ENCODE peak calls at places on chromosomes 2 and 18, in eight cellular contexts. One of them, this sample, is unnamed.

GRCh38 chr2:235384624-235385023 is 109.2 kb upstream of the AGAP1 start:
- DNase-seq in H1: peak; percentile 56
- DNase-seq in ovary: no peak
- DNase-seq in neural progenitor cell: peak; percentile 56
- DNase-seq in SJSA1: no peak
- DNase-seq in right atrium auricular region: no peak
- DNase-seq in OCI-LY7: no peak
- DNase-seq in HCT116: no peak
- DNase-seq in this sample: no peak

GRCh38 chr2:17901246-17901645 is 22.8 kb downstream of the KCNS3 start:
- DNase-seq in OCI-LY7: no peak
- DNase-seq in H1: no peak
- DNase-seq in SJSA1: no peak
- DNase-seq in neural progenitor cell: no peak
- DNase-seq in ovary: no peak
- DNase-seq in HCT116: no peak
- DNase-seq in right atrium auricular region: no peak
- DNase-seq in this sample: peak; percentile 71

GRCh38 chr2:20915271-20915670 is 92.4 kb upstream of the LDAH start:
- DNase-seq in SJSA1: no peak
- DNase-seq in OCI-LY7: no peak
- DNase-seq in ovary: no peak
- DNase-seq in HCT116: no peak
- DNase-seq in right atrium auricular region: no peak
- DNase-seq in neural progenitor cell: no peak
- DNase-seq in H1: no peak
- DNase-seq in this sample: no peak

GRCh38 chr2:168920504-168921157 is 19.5 kb downstream of the G6PC2 start:
- DNase-seq in H1: no peak
- DNase-seq in ovary: no peak
- DNase-seq in OCI-LY7: peak; percentile 49
- DNase-seq in right atrium auricular region: no peak
- DNase-seq in HCT116: peak; percentile 13
- DNase-seq in neural progenitor cell: peak; percentile 47
- DNase-seq in SJSA1: peak; percentile 44
- DNase-seq in this sample: peak; percentile 49

GRCh38 chr2:133459590-133459989 is 108.7 kb downstream of the NCKAP5 start:
- DNase-seq in right atrium auricular region: no peak
- DNase-seq in SJSA1: no peak
- DNase-seq in neural progenitor cell: no peak
- DNase-seq in OCI-LY7: no peak
- DNase-seq in HCT116: no peak
- DNase-seq in ovary: no peak
- DNase-seq in H1: no peak
- DNase-seq in this sample: no peak

GRCh38 chr2:196182439-196183171 is 11.2 kb upstream of the STK17B start:
- DNase-seq in SJSA1: no peak
- DNase-seq in HCT116: no peak
- DNase-seq in H1: no peak
- DNase-seq in right atrium auricular region: no peak
- DNase-seq in neural progenitor cell: no peak
- DNase-seq in OCI-LY7: peak; percentile 60
- DNase-seq in ovary: no peak
- DNase-seq in this sample: no peak

GRCh38 chr2:131032393-131032836 is 60.8 kb downstream of the FAM168B start:
- DNase-seq in OCI-LY7: no peak
- DNase-seq in HCT116: no peak
- DNase-seq in right atrium auricular region: no peak
- DNase-seq in neural progenitor cell: no peak
- DNase-seq in H1: no peak
- DNase-seq in SJSA1: no peak
- DNase-seq in ovary: no peak
- DNase-seq in this sample: no peak

GRCh38 chr2:78839259-78839658 is 186.2 kb upstream of the REG3G start:
- DNase-seq in right atrium auricular region: no peak
- DNase-seq in ovary: no peak
- DNase-seq in OCI-LY7: no peak
- DNase-seq in SJSA1: no peak
- DNase-seq in HCT116: no peak
- DNase-seq in neural progenitor cell: peak; percentile 4
- DNase-seq in H1: no peak
- DNase-seq in this sample: no peak

GRCh38 chr2:12717191-12717987 is 653 bp downstream of the TRIB2 start:
- DNase-seq in H1: peak; percentile 74
- DNase-seq in neural progenitor cell: peak; percentile 88
- DNase-seq in ovary: peak; percentile 69
- DNase-seq in HCT116: no peak
- DNase-seq in OCI-LY7: peak; percentile 70
- DNase-seq in right atrium auricular region: no peak
- DNase-seq in SJSA1: peak; percentile 85
- DNase-seq in this sample: peak; percentile 38

GRCh38 chr18:27985800-27986199 is 191.1 kb downstream of the CDH2 start:
- DNase-seq in SJSA1: no peak
- DNase-seq in HCT116: no peak
- DNase-seq in ovary: no peak
- DNase-seq in right atrium auricular region: no peak
- DNase-seq in neural progenitor cell: no peak
- DNase-seq in OCI-LY7: no peak
- DNase-seq in H1: no peak
- DNase-seq in this sample: no peak

GRCh38 chr2:223260681-223261080 is 208.7 kb downstream of the KCNE4 start:
- DNase-seq in ovary: no peak
- DNase-seq in neural progenitor cell: no peak
- DNase-seq in OCI-LY7: no peak
- DNase-seq in right atrium auricular region: no peak
- DNase-seq in HCT116: no peak
- DNase-seq in H1: no peak
- DNase-seq in SJSA1: peak; percentile 60
- DNase-seq in this sample: no peak

GRCh38 chr2:239137165-239137889 is 263.5 kb downstream of the HDAC4 start:
- DNase-seq in H1: no peak
- DNase-seq in SJSA1: no peak
- DNase-seq in OCI-LY7: no peak
- DNase-seq in ovary: peak; percentile 51
- DNase-seq in neural progenitor cell: no peak
- DNase-seq in HCT116: no peak
- DNase-seq in right atrium auricular region: no peak
- DNase-seq in this sample: no peak

GRCh38 chr2:19711470-19712372 is 190.1 kb downstream of the TTC32 start:
- DNase-seq in neural progenitor cell: peak; percentile 74
- DNase-seq in HCT116: peak; percentile 38
- DNase-seq in OCI-LY7: no peak
- DNase-seq in H1: no peak
- DNase-seq in right atrium auricular region: no peak
- DNase-seq in SJSA1: peak; percentile 95
- DNase-seq in ovary: no peak
- DNase-seq in this sample: peak; percentile 52

GRCh38 chr18:28718696-28719095 is 541.8 kb upstream of the CDH2 start:
- DNase-seq in SJSA1: no peak
- DNase-seq in HCT116: no peak
- DNase-seq in neural progenitor cell: no peak
- DNase-seq in ovary: no peak
- DNase-seq in H1: no peak
- DNase-seq in right atrium auricular region: no peak
- DNase-seq in OCI-LY7: no peak
- DNase-seq in this sample: no peak

GRCh38 chr2:76050196-76050595 is 339.5 kb upstream of the GCFC2 start:
- DNase-seq in OCI-LY7: no peak
- DNase-seq in SJSA1: no peak
- DNase-seq in neural progenitor cell: peak; percentile 8
- DNase-seq in HCT116: no peak
- DNase-seq in right atrium auricular region: no peak
- DNase-seq in H1: no peak
- DNase-seq in ovary: no peak
- DNase-seq in this sample: peak; percentile 15

DNA sequence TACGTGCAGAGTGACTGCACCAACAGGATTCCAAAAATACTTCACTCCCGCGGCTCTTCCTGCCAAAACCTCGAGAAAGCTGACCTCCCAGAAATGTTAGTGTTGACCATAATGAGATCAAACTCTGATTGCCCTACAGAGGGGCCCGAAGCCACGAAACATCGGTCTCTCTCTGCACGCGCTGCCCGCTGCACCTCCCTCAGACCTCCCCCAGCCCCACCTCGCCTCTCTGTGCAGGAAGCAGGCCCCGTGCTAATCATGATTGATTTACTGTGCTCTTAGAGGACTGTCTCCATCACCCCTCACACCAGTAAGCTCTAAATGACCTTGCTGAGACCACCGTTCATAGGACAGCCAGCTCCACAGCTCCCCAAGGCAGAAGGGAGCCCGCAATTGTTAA is 376.0 kb upstream of the SALL3 start:
- DNase-seq in right atrium auricular region: no peak
- DNase-seq in neural progenitor cell: no peak
- DNase-seq in HCT116: no peak
- DNase-seq in ovary: no peak
- DNase-seq in OCI-LY7: no peak
- DNase-seq in SJSA1: no peak
- DNase-seq in H1: no peak
- DNase-seq in this sample: no peak
- H3K9me3 ChIP-seq in right atrium auricular region: no peaks in the 10 kb centered on the region
- H3K9me3 ChIP-seq in neural progenitor cell: no peaks in the 10 kb centered on the region
- H3K9me3 ChIP-seq in HCT116: no peaks in the 10 kb centered on the region
- H3K9me3 ChIP-seq in ovary: peaks cover 6% of the 10 kb centered on the region
- H3K9me3 ChIP-seq in OCI-LY7: no peaks in the 10 kb centered on the region
- H3K9me3 ChIP-seq in SJSA1: peaks cover 11% of the 10 kb centered on the region
- H3K9me3 ChIP-seq in H1: no peaks in the 10 kb centered on the region
- H3K9me3 ChIP-seq in this sample: no peaks in the 10 kb centered on the region

GRCh38 chr2:52659536-52659935 is 1108.1 kb upstream of the CHAC2 start:
- DNase-seq in right atrium auricular region: no peak
- DNase-seq in ovary: no peak
- DNase-seq in OCI-LY7: no peak
- DNase-seq in neural progenitor cell: no peak
- DNase-seq in HCT116: no peak
- DNase-seq in SJSA1: no peak
- DNase-seq in H1: no peak
- DNase-seq in this sample: no peak

GRCh38 chr2:52658598-52658997 is 1109.0 kb upstream of the CHAC2 start:
- DNase-seq in ovary: no peak
- DNase-seq in right atrium auricular region: no peak
- DNase-seq in OCI-LY7: no peak
- DNase-seq in HCT116: peak; percentile 4
- DNase-seq in SJSA1: peak; percentile 54
- DNase-seq in H1: no peak
- DNase-seq in neural progenitor cell: no peak
- DNase-seq in this sample: no peak
- H3K9me3 ChIP-seq in ovary: no peaks in the 10 kb centered on the region
- H3K9me3 ChIP-seq in right atrium auricular region: no peaks in the 10 kb centered on the region
- H3K9me3 ChIP-seq in OCI-LY7: no peaks in the 10 kb centered on the region
- H3K9me3 ChIP-seq in HCT116: no peaks in the 10 kb centered on the region
- H3K9me3 ChIP-seq in SJSA1: no peaks in the 10 kb centered on the region
- H3K9me3 ChIP-seq in H1: no peaks in the 10 kb centered on the region
- H3K9me3 ChIP-seq in neural progenitor cell: no peaks in the 10 kb centered on the region
- H3K9me3 ChIP-seq in this sample: no peaks in the 10 kb centered on the region

GRCh38 chr18:80050797-80051196 is 16.6 kb downstream of the RBFA start:
- DNase-seq in HCT116: no peak
- DNase-seq in H1: no peak
- DNase-seq in OCI-LY7: no peak
- DNase-seq in right atrium auricular region: no peak
- DNase-seq in ovary: no peak
- DNase-seq in neural progenitor cell: no peak
- DNase-seq in SJSA1: no peak
- DNase-seq in this sample: no peak

DNA sequence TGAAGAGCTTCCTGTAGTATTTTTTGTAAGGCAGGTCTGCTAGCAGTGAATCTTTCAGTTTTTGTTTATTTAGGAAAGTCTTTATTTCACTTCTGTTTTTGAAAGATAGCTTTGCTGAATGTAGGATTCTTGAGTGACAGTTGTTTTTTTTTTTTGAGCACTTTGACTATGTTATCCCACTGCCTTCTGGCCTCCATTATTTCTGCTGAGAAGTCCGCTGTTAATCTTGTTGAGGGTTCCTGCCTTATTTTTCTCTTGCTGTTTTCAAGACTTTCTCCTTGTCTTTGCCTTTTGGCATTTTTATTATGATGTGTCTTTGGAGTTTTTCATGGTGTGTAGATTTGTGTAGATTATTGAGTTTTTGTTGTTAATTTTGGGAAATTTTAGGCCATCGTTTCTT is 21.9 kb downstream of the RBFA start:
- DNase-seq in ovary: no peak
- DNase-seq in OCI-LY7: no peak
- DNase-seq in HCT116: no peak
- DNase-seq in right atrium auricular region: no peak
- DNase-seq in H1: no peak
- DNase-seq in SJSA1: no peak
- DNase-seq in neural progenitor cell: no peak
- DNase-seq in this sample: no peak
- H3K9me3 ChIP-seq in ovary: no peaks in the 10 kb centered on the region
- H3K9me3 ChIP-seq in OCI-LY7: no peaks in the 10 kb centered on the region
- H3K9me3 ChIP-seq in HCT116: peaks cover 19% of the 10 kb centered on the region
- H3K9me3 ChIP-seq in right atrium auricular region: no peaks in the 10 kb centered on the region
- H3K9me3 ChIP-seq in H1: peaks cover 49% of the 10 kb centered on the region
- H3K9me3 ChIP-seq in SJSA1: peaks cover 38% of the 10 kb centered on the region
- H3K9me3 ChIP-seq in neural progenitor cell: peaks cover 47% of the 10 kb centered on the region
- H3K9me3 ChIP-seq in this sample: peaks cover 13% of the 10 kb centered on the region

GRCh38 chr2:83573060-83573459 is 886.0 kb downstream of the SUCLG1 start:
- DNase-seq in HCT116: no peak
- DNase-seq in ovary: no peak
- DNase-seq in right atrium auricular region: no peak
- DNase-seq in SJSA1: no peak
- DNase-seq in neural progenitor cell: no peak
- DNase-seq in OCI-LY7: no peak
- DNase-seq in H1: no peak
- DNase-seq in this sample: no peak
- H3K9me3 ChIP-seq in HCT116: no peaks in the 10 kb centered on the region
- H3K9me3 ChIP-seq in ovary: no peaks in the 10 kb centered on the region
- H3K9me3 ChIP-seq in right atrium auricular region: no peaks in the 10 kb centered on the region
- H3K9me3 ChIP-seq in SJSA1: no peaks in the 10 kb centered on the region
- H3K9me3 ChIP-seq in neural progenitor cell: no peaks in the 10 kb centered on the region
- H3K9me3 ChIP-seq in OCI-LY7: no peaks in the 10 kb centered on the region
- H3K9me3 ChIP-seq in H1: no peaks in the 10 kb centered on the region
- H3K9me3 ChIP-seq in this sample: no peaks in the 10 kb centered on the region

DNA sequence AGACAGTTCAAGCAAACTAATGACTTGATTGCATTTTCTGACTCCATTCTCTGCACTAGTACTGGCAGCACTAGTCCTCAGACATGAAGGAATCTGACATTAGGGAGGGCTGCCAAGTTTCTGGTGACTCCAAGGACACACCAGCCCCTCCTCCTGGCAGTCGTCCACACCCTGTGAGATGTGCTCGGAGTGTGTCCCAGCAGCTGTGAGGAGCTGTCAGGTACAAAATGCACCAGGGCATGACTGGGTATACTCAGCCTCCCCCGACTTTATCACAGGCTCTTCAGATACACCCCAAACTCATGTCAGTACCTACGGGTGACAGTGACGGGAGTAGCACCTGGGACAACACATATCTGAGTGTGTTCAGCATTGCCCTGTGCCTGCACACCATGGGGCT is 43.1 kb downstream of the EDAR start:
- DNase-seq in H1: no peak
- DNase-seq in neural progenitor cell: no peak
- DNase-seq in right atrium auricular region: no peak
- DNase-seq in HCT116: no peak
- DNase-seq in ovary: no peak
- DNase-seq in OCI-LY7: no peak
- DNase-seq in SJSA1: no peak
- DNase-seq in this sample: no peak
- H3K9me3 ChIP-seq in H1: peaks cover 11% of the 10 kb centered on the region
- H3K9me3 ChIP-seq in neural progenitor cell: peaks cover 2% of the 10 kb centered on the region
- H3K9me3 ChIP-seq in right atrium auricular region: no peaks in the 10 kb centered on the region
- H3K9me3 ChIP-seq in HCT116: no peaks in the 10 kb centered on the region
- H3K9me3 ChIP-seq in ovary: no peaks in the 10 kb centered on the region
- H3K9me3 ChIP-seq in OCI-LY7: peaks cover 7% of the 10 kb centered on the region
- H3K9me3 ChIP-seq in SJSA1: peaks cover 2% of the 10 kb centered on the region
- H3K9me3 ChIP-seq in this sample: peaks cover 2% of the 10 kb centered on the region